ENCODE peak calls at places on chromosome 7, in ten cellular contexts. O is pancreas, W is heart left ventricle, C is uterus, Y is vagina, H is IMR-90, F is colonic mucosa, K is spleen, U is cardiac muscle cell, Q is HCT116. N is an unnamed sample.

GRCh38 chr7:20596653-20597052 is 18.8 kb upstream of the ABCB5 start:
- DNase-seq in O (no peak), W (no peak), C (no peak), Y (no peak), H (peak; percentile 88), F (no peak), K (no peak), U (peak; percentile 58), Q (no peak), N (no peak)

GRCh38 chr7:3301831-3302618 is 973 bp downstream of the SDK1 start:
- DNase-seq in O (peak; percentile 36), W (no peak), C (peak; percentile 20), Y (no peak), H (peak; percentile 29), F (no peak), K (peak; percentile 81), U (peak; percentile 28), Q (no peak), N (no peak)

GRCh38 chr7:7228967-7229366 is 46.6 kb downstream of the C1GALT1 start:
- DNase-seq in O (no peak), W (no peak), C (no peak), Y (no peak), H (no peak), F (no peak), K (no peak), U (no peak), Q (no peak), N (no peak)

GRCh38 chr7:64606385-64606784 is 43.5 kb upstream of the ZNF680 start:
- DNase-seq in O (no peak), W (no peak), C (no peak), Y (peak; percentile 20), H (no peak), F (no peak), K (no peak), U (no peak), Q (no peak), N (no peak)

GRCh38 chr7:104341545-104341944 is 13.1 kb downstream of the LHFPL3 start:
- DNase-seq in O (peak; percentile 13), W (no peak), C (no peak), Y (no peak), H (no peak), F (no peak), K (no peak), U (no peak), Q (no peak), N (peak; percentile 43)

GRCh38 chr7:936131-937054 is 18.1 kb downstream of the ADAP1 start:
- DNase-seq in O (no peak), W (no peak), C (no peak), Y (no peak), H (peak; percentile 28), F (no peak), K (peak; percentile 60), U (no peak), Q (peak; percentile 71), N (no peak)

GRCh38 chr7:116213361-116214155 is 3.2 kb downstream of the TES start:
- DNase-seq in O (no peak), W (peak; percentile 49), C (no peak), Y (no peak), H (no peak), F (no peak), K (no peak), U (peak; percentile 86), Q (no peak), N (no peak)

GRCh38 chr7:44617225-44617885 is 10.9 kb downstream of the OGDH start:
- DNase-seq in O (no peak), W (no peak), C (no peak), Y (no peak), H (peak; percentile 82), F (no peak), K (no peak), U (peak; percentile 25), Q (no peak), N (no peak)

DNA sequence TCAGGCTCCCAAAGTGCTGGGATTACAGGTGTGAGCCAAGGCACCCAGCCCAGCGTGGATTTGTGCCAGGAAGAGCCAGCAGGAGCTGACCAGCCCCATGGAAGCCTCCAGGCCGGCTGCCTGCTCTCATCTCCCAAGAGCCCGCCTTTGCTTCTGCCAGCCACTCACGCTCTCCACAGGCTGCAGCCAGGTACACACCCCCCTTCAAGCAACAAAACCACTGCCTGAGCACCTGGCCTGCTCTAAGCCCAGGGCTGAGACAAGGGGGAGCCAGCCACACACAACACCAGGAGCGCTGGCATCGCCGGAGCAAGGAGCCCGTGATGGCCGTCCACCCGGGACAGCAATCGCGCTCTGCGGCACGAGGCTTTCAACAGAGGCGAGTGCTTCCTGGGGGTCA is 34.5 kb downstream of the MAD1L1 start:
- DNase-seq in O (no peak), W (no peak), C (no peak), Y (no peak), H (no peak), F (no peak), K (no peak), U (no peak), Q (no peak), N (no peak)
- H3K4me1 ChIP-seq in O (no peaks in the 10 kb centered on the region), W (peaks cover 14% of the 10 kb centered on the region), C (no peaks in the 10 kb centered on the region), Y (no peaks in the 10 kb centered on the region), H (no peaks in the 10 kb centered on the region), F (no peaks in the 10 kb centered on the region), K (no peaks in the 10 kb centered on the region), U (peaks cover 29% of the 10 kb centered on the region), Q (no peaks in the 10 kb centered on the region), N (no peaks in the 10 kb centered on the region)

GRCh38 chr7:101113860-101114259 is 13.0 kb upstream of the SERPINE1 start:
- DNase-seq in O (no peak), W (no peak), C (no peak), Y (no peak), H (no peak), F (no peak), K (no peak), U (no peak), Q (no peak), N (no peak)

GRCh38 chr7:101116898-101117297 is 10.0 kb upstream of the SERPINE1 start:
- DNase-seq in O (no peak), W (no peak), C (no peak), Y (no peak), H (no peak), F (no peak), K (no peak), U (peak; percentile 83), Q (no peak), N (no peak)

GRCh38 chr7:101112233-101112632 is 14.7 kb upstream of the SERPINE1 start:
- DNase-seq in O (no peak), W (peak; percentile 49), C (peak; percentile 55), Y (no peak), H (no peak), F (no peak), K (no peak), U (peak; percentile 98), Q (no peak), N (no peak)

GRCh38 chr7:101114492-101114891 is 12.4 kb upstream of the SERPINE1 start:
- DNase-seq in O (no peak), W (no peak), C (no peak), Y (no peak), H (no peak), F (no peak), K (no peak), U (no peak), Q (no peak), N (no peak)

DNA sequence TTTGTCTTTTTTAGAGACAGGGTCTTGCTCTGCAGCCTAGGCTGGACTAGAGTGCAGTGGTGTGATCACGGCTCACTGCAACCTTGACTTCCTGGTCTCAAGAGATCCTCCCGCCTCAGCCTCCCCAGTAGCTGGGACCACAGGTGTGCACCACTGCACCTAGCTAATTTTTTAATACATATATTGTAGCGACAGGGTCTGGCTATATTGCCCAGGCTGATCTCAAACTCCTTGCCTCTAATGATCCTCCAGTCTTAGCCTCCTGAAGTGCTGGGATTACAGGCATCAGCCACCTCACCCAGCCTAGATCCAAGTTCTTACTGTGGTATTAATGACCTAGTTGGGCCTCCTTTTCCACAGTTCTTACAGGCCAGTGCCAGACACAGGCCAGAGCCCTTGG is 11.7 kb upstream of the SERPINE1 start:
- DNase-seq in O (no peak), W (no peak), C (no peak), Y (no peak), H (no peak), F (no peak), K (no peak), U (no peak), Q (no peak), N (no peak)
- H3K27me3 ChIP-seq in O (no peaks in the 10 kb centered on the region), W (no peaks in the 10 kb centered on the region), C (no peaks in the 10 kb centered on the region), Y (no peaks in the 10 kb centered on the region), H (no peaks in the 10 kb centered on the region), F (no peaks in the 10 kb centered on the region), K (no peaks in the 10 kb centered on the region), U (no peaks in the 10 kb centered on the region), Q (no peaks in the 10 kb centered on the region), N (no peaks in the 10 kb centered on the region)

GRCh38 chr7:33591481-33591880 is 313.9 kb upstream of the BMPER start:
- DNase-seq in O (no peak), W (no peak), C (no peak), Y (no peak), H (peak; percentile 25), F (no peak), K (no peak), U (peak; percentile 23), Q (no peak), N (no peak)
- H3K4me3 ChIP-seq in O (no peak overlapping the region), W (no peak overlapping the region), C (no peak overlapping the region), Y (no peak overlapping the region), H (no peak overlapping the region), F (no peak overlapping the region), K (no peak overlapping the region), U (no peak overlapping the region), Q (no peak overlapping the region), N (no peak overlapping the region)

GRCh38 chr7:69953319-69954067 is 355.2 kb downstream of the AUTS2 start:
- DNase-seq in O (no peak), W (no peak), C (no peak), Y (no peak), H (no peak), F (no peak), K (no peak), U (no peak), Q (no peak), N (no peak)

GRCh38 chr7:69962856-69963149 is 364.5 kb downstream of the AUTS2 start:
- DNase-seq in O (no peak), W (no peak), C (no peak), Y (no peak), H (no peak), F (no peak), K (no peak), U (peak; percentile 56), Q (no peak), N (no peak)

GRCh38 chr7:69962077-69962855 is 364.0 kb downstream of the AUTS2 start:
- DNase-seq in O (peak; percentile 16), W (peak; percentile 71), C (peak; percentile 17), Y (no peak), H (no peak), F (no peak), K (no peak), U (peak; percentile 37), Q (no peak), N (no peak)

GRCh38 chr7:69961396-69961795 is 363.1 kb downstream of the AUTS2 start:
- DNase-seq in O (no peak), W (no peak), C (no peak), Y (no peak), H (no peak), F (no peak), K (no peak), U (no peak), Q (no peak), N (no peak)

DNA sequence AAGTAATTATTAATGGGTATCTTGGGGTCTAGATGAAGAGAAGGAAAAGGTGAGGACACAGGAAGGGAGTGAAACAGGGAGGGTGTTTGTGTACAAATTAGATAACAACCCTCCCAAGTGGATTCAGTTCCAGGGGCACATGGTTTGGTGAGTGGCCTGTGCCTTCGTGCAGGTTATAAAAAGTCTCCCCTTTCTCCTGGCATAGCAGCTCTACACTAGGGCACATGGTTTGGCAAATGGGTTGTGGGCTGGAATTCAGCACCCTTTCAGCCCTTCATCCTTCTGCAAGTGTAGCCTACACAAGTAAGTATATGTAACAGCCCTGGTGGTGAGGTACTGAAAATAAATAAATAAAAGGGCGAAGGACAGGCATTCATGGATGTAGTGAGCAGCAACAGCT is 359.4 kb downstream of the AUTS2 start:
- DNase-seq in O (no peak), W (no peak), C (no peak), Y (no peak), H (no peak), F (no peak), K (no peak), U (no peak), Q (no peak), N (no peak)
- H3K4me1 ChIP-seq in O (no peaks in the 10 kb centered on the region), W (peaks cover 18% of the 10 kb centered on the region), C (no peaks in the 10 kb centered on the region), Y (peaks cover 12% of the 10 kb centered on the region), H (no peaks in the 10 kb centered on the region), F (no peaks in the 10 kb centered on the region), K (peaks cover 16% of the 10 kb centered on the region), U (peaks cover 54% of the 10 kb centered on the region), Q (no peaks in the 10 kb centered on the region), N (no peaks in the 10 kb centered on the region)

N was measured in iPS DF 6.9.